ENCODE peak calls at places on chromosomes 1 and 21, in four cellular contexts. S, A, G and L are unnamed samples.

GRCh38 chr1:63363014-63363413 is 4.4 kb upstream of the ALG6 start:
- DNase-seq in S (no peak), A (no peak), G (no peak), L (no peak)

GRCh38 chr1:64515427-64515826 is 45.5 kb downstream of the CACHD1 start:
- DNase-seq in A (no peak), G (peak; percentile 28), S (no peak), L (no peak)

GRCh38 chr1:238396140-238396539 is 505.4 kb upstream of the ZP4 start:
- DNase-seq in G (no peak), S (no peak), A (no peak), L (no peak)

GRCh38 chr1:226738421-226738994 is 574 bp downstream of the ITPKB start:
- DNase-seq in G (peak; percentile 37), A (peak; percentile 73), S (no peak), L (no peak)

GRCh38 chr21:15669247-15669646 is 60.5 kb upstream of the USP25 start:
- DNase-seq in S (no peak), A (no peak), G (no peak), L (no peak)

GRCh38 chr1:222546548-222547259 is 1.2 kb downstream of the HHIPL2 start:
- DNase-seq in G (no peak), S (no peak), A (no peak), L (peak; percentile 63)

GRCh38 chr1:209248649-209249279 is 334.8 kb upstream of the CAMK1G start:
- DNase-seq in A (no peak), S (no peak), G (peak; percentile 55), L (peak; percentile 26)

GRCh38 chr1:212967767-212968166 is 17.4 kb downstream of the VASH2 start:
- DNase-seq in A (no peak), G (no peak), S (no peak), L (no peak)

GRCh38 chr1:192476802-192477298 is 98.7 kb upstream of the RGS1 start:
- DNase-seq in A (peak; percentile 36), G (no peak), S (no peak), L (no peak)

GRCh38 chr1:116694524-116694923 is 27.0 kb upstream of the IGSF3 start:
- DNase-seq in G (no peak), A (no peak), S (no peak), L (no peak)

GRCh38 chr1:1284370-1285101 is 4.3 kb downstream of the SCNN1D start:
- DNase-seq in A (no peak), G (no peak), S (no peak), L (no peak)

GRCh38 chr1:6614019-6614952 is 755 bp downstream of the PHF13 start:
- DNase-seq in S (peak; percentile 42), G (peak; percentile 58), A (peak; percentile 84), L (no peak)

GRCh38 chr1:161274874-161275273 is 16.3 kb downstream of the PCP4L1 start:
- DNase-seq in S (no peak), A (no peak), G (no peak), L (no peak)

GRCh38 chr1:59699227-59699847 is 115.4 kb upstream of the HOOK1 start:
- DNase-seq in A (no peak), G (no peak), S (no peak), L (no peak)

GRCh38 chr1:85047472-85048295 is 616 bp downstream of the MCOLN3 start:
- DNase-seq in A (peak; percentile 41), S (no peak), G (peak; percentile 20), L (no peak)

GRCh38 chr1:168317309-168317708 is 36.6 kb downstream of the TBX19 start:
- DNase-seq in A (no peak), G (no peak), S (no peak), L (no peak)

GRCh38 chr1:62407398-62408009 is 29.3 kb upstream of the USP1 start:
- DNase-seq in G (peak; percentile 31), A (no peak), S (no peak), L (peak; percentile 55)

GRCh38 chr1:43272576-43273571 is 3.1 kb downstream of the TMEM125 start:
- DNase-seq in A (no peak), G (no peak), S (no peak), L (no peak)

GRCh38 chr1:85427844-85428243 is 37.1 kb downstream of the DDAH1 start:
- DNase-seq in G (no peak), S (no peak), A (no peak), L (no peak)

GRCh38 chr1:182301026-182301436 is 90.6 kb downstream of the GLUL start:
- DNase-seq in S (no peak), A (no peak), G (no peak), L (no peak)

GRCh38 chr1:72697410-72697809 is 415.1 kb upstream of the NEGR1 start:
- DNase-seq in A (no peak), S (no peak), G (no peak), L (no peak)

GRCh38 chr1:233252436-233252835 is 43.1 kb downstream of the PCNX2 start:
- DNase-seq in S (no peak), A (no peak), G (no peak), L (no peak)

GRCh38 chr1:97340951-97341350 is 579.9 kb downstream of the DPYD start:
- DNase-seq in S (no peak), A (no peak), G (no peak), L (no peak)

GRCh38 chr21:33237446-33237845 is 7.7 kb downstream of the IFNAR2 start:
- DNase-seq in A (no peak), G (no peak), S (no peak), L (no peak)

GRCh38 chr1:247330548-247331171 is 1.0 kb downstream of the ZNF496 start:
- DNase-seq in A (no peak), S (no peak), G (no peak), L (no peak)

GRCh38 chr1:107934573-107934972 is 30.4 kb downstream of the VAV3 start:
- DNase-seq in G (no peak), S (no peak), A (no peak), L (no peak)

GRCh38 chr1:40143891-40144575 is 17.2 kb upstream of the RLF start:
- DNase-seq in S (peak; percentile 13), A (no peak), G (peak; percentile 73), L (peak; percentile 47)

GRCh38 chr1:107459204-107459904 is 318.5 kb downstream of the NTNG1 start:
- DNase-seq in S (no peak), G (no peak), A (no peak), L (no peak)

GRCh38 chr21:37208056-37208705 is 59.0 kb downstream of the VPS26C start:
- DNase-seq in A (peak; percentile 73), S (no peak), G (no peak), L (no peak)

GRCh38 chr21:32604484-32604883 is 7.7 kb downstream of the CFAP298 start:
- DNase-seq in S (no peak), A (no peak), G (no peak), L (no peak)

GRCh38 chr1:203907901-203908300 is 46.5 kb downstream of the SNRPE start:
- DNase-seq in S (no peak), A (no peak), G (no peak), L (no peak)

GRCh38 chr1:167905182-167905581 is 8.8 kb downstream of the ADCY10 start:
- DNase-seq in S (no peak), A (no peak), G (no peak), L (no peak)

GRCh38 chr1:224852901-224853568 is 76.4 kb upstream of the DNAH14 start:
- DNase-seq in G (no peak), S (no peak), A (no peak), L (peak; percentile 63)

GRCh38 chr1:12591267-12591938 is 26.6 kb downstream of the DHRS3 start:
- DNase-seq in A (no peak), G (no peak), S (no peak), L (no peak)

GRCh38 chr1:227191607-227192006 is 126.7 kb downstream of the CDC42BPA start:
- DNase-seq in A (no peak), S (no peak), G (no peak), L (no peak)

GRCh38 chr1:55735110-55735509 is 519.9 kb upstream of the USP24 start:
- DNase-seq in G (no peak), S (no peak), A (no peak), L (no peak)

GRCh38 chr1:69055223-69055622 is 512.5 kb upstream of the LRRC7 start:
- DNase-seq in G (no peak), S (no peak), A (no peak), L (no peak)

GRCh38 chr1:10795305-10796021 is 983 bp downstream of the CASZ1 start:
- DNase-seq in S (no peak), G (peak; percentile 42), A (no peak), L (no peak)

GRCh38 chr1:53037159-53037558 is 24.9 kb upstream of the PODN start:
- DNase-seq in G (no peak), A (no peak), S (no peak), L (no peak)

GRCh38 chr1:2830761-2831425 is 29.4 kb upstream of the TTC34 start:
- DNase-seq in G (no peak), S (no peak), A (no peak), L (no peak)
- H3K9me3 ChIP-seq in G (no peaks in the 10 kb centered on the region), S (no peaks in the 10 kb centered on the region), A (no peaks in the 10 kb centered on the region), L (no peaks in the 10 kb centered on the region)

DNA sequence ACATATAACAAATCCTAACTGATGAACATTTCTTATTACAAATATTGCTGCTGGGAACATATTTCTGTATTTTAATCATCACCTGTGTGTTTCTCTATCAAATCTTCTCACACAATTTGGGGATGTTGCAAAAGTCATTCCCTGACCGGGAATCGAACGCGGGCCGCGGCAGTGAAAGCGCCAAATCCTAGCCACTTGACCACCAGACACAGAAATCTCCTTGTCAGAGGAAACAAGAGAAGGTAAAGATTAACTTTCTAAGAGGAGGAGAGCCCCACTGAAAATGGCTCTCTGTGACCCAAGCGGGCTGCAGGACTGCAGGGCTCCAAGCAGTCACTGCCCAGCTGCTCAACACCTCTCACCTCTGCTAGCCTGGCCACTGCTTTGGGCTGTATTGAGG is 304.9 kb downstream of the FAM72C start:
- DNase-seq in G (no peak), A (no peak), S (no peak), L (no peak)
- H3K9me3 ChIP-seq in G (no peaks in the 10 kb centered on the region), A (no peaks in the 10 kb centered on the region), S (no peaks in the 10 kb centered on the region), L (no peaks in the 10 kb centered on the region)

DNA sequence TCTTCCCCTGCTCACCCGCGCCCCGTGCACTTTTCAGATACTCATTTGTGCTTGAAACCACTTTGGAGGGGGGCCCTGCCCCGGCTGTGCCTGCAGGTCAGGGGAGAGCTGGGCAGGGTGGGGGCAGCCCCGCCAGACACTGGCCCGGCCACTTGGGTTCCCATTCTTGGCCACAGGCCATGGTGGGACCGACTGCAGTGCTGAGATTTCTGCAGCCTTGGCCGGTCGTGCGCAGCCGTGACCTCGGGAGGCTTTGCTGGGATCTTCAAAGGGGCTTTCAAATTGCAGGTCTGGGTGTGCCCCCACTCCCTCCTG is 54.5 kb upstream of the TTC34 start:
- DNase-seq in A (peak; percentile 29), S (no peak), G (no peak), L (no peak)
- H3K9me3 ChIP-seq in A (no peaks in the 10 kb centered on the region), S (no peaks in the 10 kb centered on the region), G (no peaks in the 10 kb centered on the region), L (no peaks in the 10 kb centered on the region)

DNA sequence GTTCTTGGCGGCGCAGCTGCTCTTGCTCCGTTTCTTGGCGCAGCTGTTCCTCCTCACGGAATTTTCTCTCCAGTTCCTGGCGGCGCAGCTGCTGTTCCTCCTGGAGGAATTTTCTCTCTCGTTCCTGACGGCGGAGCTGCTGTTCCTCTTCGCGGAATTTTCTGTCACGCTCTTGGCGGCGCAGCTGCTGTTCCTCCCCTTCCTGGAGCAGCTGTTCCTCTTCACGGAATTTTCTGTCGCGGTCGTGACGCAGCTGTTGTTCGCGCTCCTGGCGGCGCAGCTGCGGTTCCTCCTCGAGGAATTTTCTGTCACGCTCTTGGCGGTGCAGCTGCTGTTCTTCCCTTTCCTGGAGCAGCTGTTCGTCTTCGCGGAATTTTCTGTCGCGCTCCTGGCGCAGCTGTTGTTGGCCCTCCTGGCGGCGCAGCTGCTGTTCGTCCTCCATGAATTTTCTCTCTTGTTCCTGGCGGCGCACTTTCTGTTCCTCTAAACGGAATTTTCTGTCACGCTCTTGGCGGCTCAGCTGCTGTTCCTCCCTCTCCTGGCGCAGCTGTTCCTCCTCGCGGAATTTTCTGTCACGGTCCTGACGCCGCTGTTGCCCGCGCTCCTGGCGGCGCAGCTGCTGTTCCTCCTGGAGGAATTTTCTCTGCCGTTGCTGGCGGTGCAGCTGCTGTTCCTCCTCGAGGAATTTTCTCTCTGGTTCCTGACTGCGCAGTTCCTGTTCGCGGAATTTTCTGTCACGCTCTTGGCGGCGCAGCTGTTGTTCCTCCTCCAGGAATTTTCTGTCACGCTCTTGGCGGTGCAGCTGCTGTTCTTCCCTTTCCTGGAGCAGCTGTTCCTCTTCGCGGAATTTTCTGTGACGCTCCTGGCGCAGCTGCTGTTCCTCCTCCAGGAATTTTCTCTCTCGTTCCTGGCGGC is 7.0 kb downstream of the TCHH start:
- DNase-seq in G (peak; percentile 44), A (peak; percentile 57), S (no peak), L (no peak)
- H3K9me3 ChIP-seq in G (no peaks in the 10 kb centered on the region), A (no peaks in the 10 kb centered on the region), S (no peaks in the 10 kb centered on the region), L (peaks cover 3% of the 10 kb centered on the region)